ENCODE peak calls at places on chromosomes 16 and 17, in seven cellular contexts. E is Daoy; U is NCI-H2227 treated with DMSO at 0.1 percent for 48 hours; K is H54; V is stimulated activated CD4-positive, alpha-beta T cell treated with anti-CD3 and anti-CD28 coated beads, Interleukin-1b, Interleukin-23, amount 100 ng/mL, for 1 hour; C is brain microvascular endothelial cell; Q is tibial nerve. G is an unnamed sample.

GRCh38 chr17:83055911-83056582 is 23.4 kb upstream of the METRNL start:
- DNase-seq in U (no peak), Q (peak; percentile 22), V (no peak), E (peak; percentile 79), K (peak; percentile 77), C (peak; percentile 73), G (peak; percentile 84)

GRCh38 chr16:75064403-75065148 is 52.0 kb downstream of the LDHD start:
- DNase-seq in C (no peak), V (no peak), E (peak; percentile 65), Q (no peak), K (no peak), U (no peak), G (no peak)

GRCh38 chr16:2817496-2818277 is 650 bp downstream of the PRSS21 start:
- DNase-seq in Q (no peak), U (no peak), K (no peak), E (no peak), C (no peak), V (no peak), G (no peak)

GRCh38 chr16:56734429-56734828 is 4.5 kb downstream of the NUP93 start:
- DNase-seq in V (no peak), K (peak; percentile 50), E (peak; percentile 14), C (no peak), U (no peak), Q (no peak), G (no peak)

GRCh38 chr16:22240023-22240697 is 34.1 kb downstream of the EEF2K start:
- DNase-seq in V (no peak), Q (peak; percentile 48), K (no peak), U (no peak), E (no peak), C (no peak), G (no peak)

GRCh38 chr16:66881014-66881417 is 701 bp downstream of the PDP2 start:
- DNase-seq in V (no peak), C (no peak), K (no peak), E (no peak), Q (no peak), U (no peak), G (no peak)

GRCh38 chr16:77359065-77359502 is 75.8 kb downstream of the ADAMTS18 start:
- DNase-seq in K (peak; percentile 30), U (no peak), V (no peak), E (peak; percentile 70), Q (no peak), C (peak; percentile 68), G (peak; percentile 24)

GRCh38 chr16:50731989-50732589 is 9.8 kb upstream of the CYLD start:
- DNase-seq in V (no peak), Q (no peak), U (no peak), C (no peak), K (no peak), E (no peak), G (no peak)

GRCh38 chr17:61862975-61863800 is at the start of gene BRIP1:
- DNase-seq in Q (peak; percentile 88), K (peak; percentile 94), V (peak; percentile 59), U (peak; percentile 93), E (peak; percentile 98), C (peak; percentile 94), G (peak; percentile 97)

GRCh38 chr16:3623642-3624041 is 12.2 kb upstream of the SLX4 start:
- DNase-seq in C (no peak), E (no peak), U (no peak), Q (no peak), V (no peak), K (no peak), G (peak; percentile 45)

GRCh38 chr16:66824006-66824405 is 6.8 kb downstream of the NAE1 start:
- DNase-seq in C (no peak), E (no peak), Q (no peak), K (no peak), U (no peak), V (no peak), G (no peak)

GRCh38 chr16:81315271-81316175 is 761 bp downstream of the GAN start:
- DNase-seq in V (no peak), K (peak; percentile 23), E (peak; percentile 49), Q (peak; percentile 14), C (peak; percentile 28), U (no peak), G (peak; percentile 66)

GRCh38 chr16:68664297-68664696 is 19.2 kb downstream of the CDH3 start:
- DNase-seq in C (no peak), K (no peak), U (no peak), Q (no peak), E (no peak), V (no peak), G (no peak)

GRCh38 chr17:73585583-73585982 is 58.7 kb downstream of the SDK2 start:
- DNase-seq in Q (no peak), V (no peak), K (no peak), E (no peak), C (no peak), U (no peak), G (no peak)

GRCh38 chr17:32609085-32609484 is 122.3 kb downstream of the CDK5R1 start:
- DNase-seq in C (no peak), V (peak; percentile 45), Q (peak; percentile 8), K (no peak), U (no peak), E (peak; percentile 61), G (peak; percentile 83)

GRCh38 chr17:7383742-7384488 is 3.0 kb downstream of the TNK1 start:
- DNase-seq in K (no peak), U (no peak), V (peak; percentile 49), Q (no peak), C (no peak), E (peak; percentile 73), G (peak; percentile 10)

GRCh38 chr16:1180772-1181714 is 28.1 kb downstream of the CACNA1H start:
- DNase-seq in E (no peak), K (no peak), Q (no peak), V (no peak), U (no peak), C (no peak), G (peak; percentile 87)

GRCh38 chr17:43418441-43419374 is 19.9 kb downstream of the ARL4D start:
- DNase-seq in U (peak; percentile 79), E (peak; percentile 91), K (peak; percentile 93), Q (no peak), V (no peak), C (peak; percentile 93), G (peak; percentile 95)

G was measured in myocyte.